ENCODE peak calls at places on chromosomes 2 and 18, in six cellular contexts. E, J, G, N, Y and W are unnamed samples.

GRCh38 chr2:158714420-158714819 is 80.7 kb upstream of the DAPL1 start:
- ATAC-seq in Y (no peak), E (no peak), G (no peak), J (no peak), N (no peak), W (no peak)

GRCh38 chr18:33716061-33716683 is 138.2 kb downstream of the ASXL3 start:
- ATAC-seq in Y (no peak), G (no peak), E (no peak), N (no peak), J (no peak), W (no peak)

GRCh38 chr2:175154670-175155082 is 13.3 kb downstream of the ATF2 start:
- ATAC-seq in N (no peak), G (peak), J (no peak), E (no peak), Y (peak), W (peak)

GRCh38 chr2:44110444-44110843 is 58.2 kb upstream of the PPM1B start:
- ATAC-seq in Y (no peak), N (no peak), J (no peak), E (no peak), G (no peak), W (no peak)

GRCh38 chr2:12589802-12590320 is 126.9 kb upstream of the TRIB2 start:
- ATAC-seq in E (no peak), G (no peak), N (no peak), Y (no peak), J (no peak), W (no peak)

GRCh38 chr2:71631411-71631931 is 178.1 kb downstream of the DYSF start:
- ATAC-seq in J (no peak), E (peak), G (no peak), N (no peak), Y (no peak), W (no peak)

GRCh38 chr2:28802975-28803429 is 7.6 kb upstream of the SPDYA start:
- ATAC-seq in G (no peak), Y (no peak), J (no peak), N (peak), E (no peak), W (no peak)

GRCh38 chr2:180071797-180072196 is 64.7 kb upstream of the CWC22 start:
- ATAC-seq in G (no peak), Y (no peak), J (no peak), N (no peak), E (no peak), W (no peak)

GRCh38 chr2:37776487-37776886 is 105.0 kb upstream of the CDC42EP3 start:
- ATAC-seq in G (no peak), N (no peak), Y (no peak), J (peak), E (peak), W (no peak)

GRCh38 chr2:142504754-142505153 is 372.7 kb upstream of the KYNU start:
- ATAC-seq in G (no peak), J (no peak), Y (no peak), E (no peak), N (no peak), W (no peak)

GRCh38 chr2:148538375-148538774 is 106.2 kb upstream of the EPC2 start:
- ATAC-seq in N (no peak), E (no peak), J (no peak), G (peak), Y (no peak), W (no peak)

GRCh38 chr2:189613077-189613636 is 32.6 kb upstream of the SLC40A1 start:
- ATAC-seq in E (peak), G (no peak), J (peak), N (peak), Y (no peak), W (no peak)

GRCh38 chr2:234620018-234620417 is 123.1 kb upstream of the ARL4C start:
- ATAC-seq in E (no peak), G (peak), J (no peak), N (no peak), Y (peak), W (peak)

GRCh38 chr2:20467789-20468548 is 21.1 kb downstream of the RHOB start:
- ATAC-seq in G (no peak), N (no peak), Y (no peak), J (no peak), E (no peak), W (no peak)

GRCh38 chr2:23639406-23639982 is 254.5 kb downstream of the KLHL29 start:
- ATAC-seq in E (no peak), N (no peak), J (no peak), Y (no peak), G (no peak), W (peak)

GRCh38 chr2:38765149-38765548 is 12.9 kb upstream of the GEMIN6 start:
- ATAC-seq in J (no peak), G (no peak), N (no peak), E (peak), Y (no peak), W (no peak)

GRCh38 chr2:172311921-172312345 is 115.5 kb upstream of the ITGA6 start:
- ATAC-seq in J (peak), Y (no peak), N (peak), G (no peak), E (peak), W (no peak)

GRCh38 chr2:166485558-166486193 is 8.4 kb downstream of the SCN7A start:
- ATAC-seq in Y (no peak), G (no peak), E (peak), J (no peak), N (peak), W (no peak)

GRCh38 chr18:75161629-75162028 is 47.3 kb downstream of the PTGR3 start:
- ATAC-seq in Y (peak), G (peak), E (peak), J (no peak), N (peak), W (peak)

GRCh38 chr2:37871453-37872191 is 53.5 kb upstream of the RMDN2 start:
- ATAC-seq in J (peak), G (peak), N (no peak), E (peak), Y (no peak), W (peak)

GRCh38 chr2:226411727-226412360 is 387.8 kb downstream of the IRS1 start:
- ATAC-seq in E (no peak), Y (no peak), N (no peak), G (no peak), J (no peak), W (no peak)

GRCh38 chr2:96993367-96993766 is 7.0 kb upstream of the FAM178B start:
- ATAC-seq in J (no peak), N (no peak), G (no peak), E (no peak), Y (no peak), W (no peak)

GRCh38 chr18:35941299-35941698 is 31.2 kb upstream of the RMP24 start:
- ATAC-seq in J (no peak), Y (no peak), E (no peak), N (no peak), G (no peak), W (no peak)

GRCh38 chr2:42193722-42194187 is 24.6 kb downstream of the EML4 start:
- ATAC-seq in Y (no peak), G (no peak), N (no peak), J (no peak), E (peak), W (no peak)

GRCh38 chr2:121287146-121287798 is 2.3 kb upstream of the TFCP2L1 start:
- ATAC-seq in J (no peak), E (peak), G (no peak), N (peak), Y (no peak), W (no peak)

GRCh38 chr2:84873350-84873749 is 7.5 kb downstream of the TRABD2A start:
- ATAC-seq in G (peak), Y (no peak), N (no peak), E (no peak), J (no peak), W (no peak)